ENCODE peak calls at places on chromosomes 7 and 10, in four cellular contexts. K, N, Q and B are unnamed samples.

GRCh38 chr10:30489291-30489823 is 55.4 kb downstream of the MAP3K8 start:
- DNase-seq in Q (no peak), N (no peak), K (no peak), B (no peak)

GRCh38 chr7:64886956-64887545 is 16.0 kb upstream of the ZNF273 start:
- DNase-seq in Q (peak), K (no peak), N (no peak), B (no peak)

GRCh38 chr10:132395704-132396494 is 1.1 kb upstream of the PWWP2B start:
- DNase-seq in N (no peak), Q (peak), K (peak), B (no peak)

GRCh38 chr7:135510603-135511183 is 791 bp upstream of the CNOT4 start:
- DNase-seq in K (no peak), N (peak), Q (no peak), B (peak)

GRCh38 chr10:22483132-22483531 is 137.8 kb downstream of the SPAG6 start:
- DNase-seq in K (no peak), Q (no peak), N (no peak), B (no peak)

GRCh38 chr10:94412439-94412838 is 10.1 kb downstream of the TBC1D12 start:
- DNase-seq in N (no peak), Q (no peak), K (no peak), B (no peak)

GRCh38 chr7:115477193-115477651 is 553.3 kb downstream of the TFEC start:
- DNase-seq in N (no peak), K (peak), Q (no peak), B (no peak)

GRCh38 chr7:98168181-98168903 is 42.9 kb upstream of the BHLHA15 start:
- DNase-seq in N (peak), K (peak), Q (peak), B (peak)

GRCh38 chr7:77651544-77652162 is 44.6 kb upstream of the RSBN1L start:
- DNase-seq in K (peak), Q (no peak), N (peak), B (peak)

GRCh38 chr10:21479553-21480315 is 45.7 kb downstream of the SKIDA1 start:
- DNase-seq in N (no peak), Q (no peak), K (no peak), B (no peak)

GRCh38 chr7:129531721-129532120 is 29.4 kb downstream of the SMKR1 start:
- DNase-seq in Q (no peak), N (no peak), K (no peak), B (no peak)

GRCh38 chr7:38929460-38930171 is 20.6 kb upstream of the VPS41 start:
- DNase-seq in K (no peak), Q (no peak), N (no peak), B (no peak)

GRCh38 chr7:5228066-5228465 is 38.0 kb downstream of the WIPI2 start:
- DNase-seq in N (no peak), Q (no peak), K (no peak), B (no peak)

GRCh38 chr7:3103614-3104399 is 60.1 kb upstream of the CARD11 start:
- DNase-seq in K (no peak), N (no peak), Q (no peak), B (no peak)

GRCh38 chr7:26291699-26292538 is at the start of gene SNX10:
- DNase-seq in Q (peak), N (peak), K (peak), B (peak)

GRCh38 chr7:90469554-90469953 is at the start of gene PTTG1IP2:
- DNase-seq in Q (no peak), N (no peak), K (no peak), B (no peak)

GRCh38 chr7:141483044-141483443 is 68.2 kb upstream of the AGK start:
- DNase-seq in K (no peak), Q (no peak), N (peak), B (no peak)

GRCh38 chr7:66050990-66051424 is 24.6 kb upstream of the ASL start:
- DNase-seq in Q (peak), N (peak), K (no peak), B (no peak)

GRCh38 chr10:52740913-52741675 is 31.5 kb downstream of the MBL2 start:
- DNase-seq in Q (peak), K (peak), N (peak), B (peak)

GRCh38 chr7:19146699-19147098 is 1.5 kb upstream of the FERD3L start:
- DNase-seq in N (peak), K (peak), Q (no peak), B (no peak)

GRCh38 chr7:70040971-70041766 is 442.9 kb downstream of the AUTS2 start:
- DNase-seq in Q (no peak), K (peak), N (peak), B (no peak)
- TF ChIP-seq CTCF in Q (no peak), K (peak), N (peak), B (no peak)

DNA sequence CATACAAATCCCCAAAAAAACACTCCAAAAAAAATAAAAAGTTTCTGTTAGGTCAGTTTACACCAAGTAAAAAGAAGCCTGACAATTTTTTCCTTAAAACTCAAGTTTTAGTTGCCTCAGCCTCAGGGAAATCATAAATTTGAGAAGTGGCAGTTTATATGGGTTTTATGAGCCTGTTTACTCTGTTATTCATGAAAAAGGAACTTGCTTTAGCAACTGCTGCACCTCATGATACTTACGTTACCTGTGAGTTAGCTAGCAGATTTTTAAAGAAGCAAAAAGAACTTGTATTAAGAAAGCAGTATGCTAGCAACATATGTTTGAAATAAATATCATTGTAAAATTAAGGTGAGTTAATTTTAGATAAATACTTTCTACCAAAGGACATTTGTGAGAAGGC is 1264.5 kb upstream of the PHF14 start:
- DNase-seq in N (peak), Q (no peak), K (no peak), B (no peak)
- TF ChIP-seq CTCF in N (no peak), Q (no peak), K (no peak), B (no peak)

DNA sequence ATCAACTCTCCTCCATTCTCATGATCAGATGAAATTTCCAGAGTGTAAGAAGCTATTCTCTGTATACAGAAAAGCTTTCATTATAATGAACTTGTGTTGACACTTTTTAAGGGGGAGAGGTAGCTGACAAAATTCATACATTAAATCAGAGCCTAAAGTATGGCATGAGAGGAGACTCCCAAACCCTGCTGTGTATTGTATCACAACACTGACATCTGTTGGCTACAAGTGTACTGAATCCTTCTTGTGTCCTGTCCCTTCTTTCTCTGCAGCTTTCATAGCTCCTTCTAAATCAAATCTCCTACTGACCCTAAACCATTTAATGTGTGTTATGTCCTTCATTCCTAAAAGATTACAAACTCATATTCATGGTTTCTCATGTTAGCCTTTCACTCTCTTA is 70.9 kb downstream of the GCC1 start:
- DNase-seq in K (peak), N (peak), Q (no peak), B (peak)
- TF ChIP-seq CTCF in K (peak), N (peak), Q (peak), B (no peak)

DNA sequence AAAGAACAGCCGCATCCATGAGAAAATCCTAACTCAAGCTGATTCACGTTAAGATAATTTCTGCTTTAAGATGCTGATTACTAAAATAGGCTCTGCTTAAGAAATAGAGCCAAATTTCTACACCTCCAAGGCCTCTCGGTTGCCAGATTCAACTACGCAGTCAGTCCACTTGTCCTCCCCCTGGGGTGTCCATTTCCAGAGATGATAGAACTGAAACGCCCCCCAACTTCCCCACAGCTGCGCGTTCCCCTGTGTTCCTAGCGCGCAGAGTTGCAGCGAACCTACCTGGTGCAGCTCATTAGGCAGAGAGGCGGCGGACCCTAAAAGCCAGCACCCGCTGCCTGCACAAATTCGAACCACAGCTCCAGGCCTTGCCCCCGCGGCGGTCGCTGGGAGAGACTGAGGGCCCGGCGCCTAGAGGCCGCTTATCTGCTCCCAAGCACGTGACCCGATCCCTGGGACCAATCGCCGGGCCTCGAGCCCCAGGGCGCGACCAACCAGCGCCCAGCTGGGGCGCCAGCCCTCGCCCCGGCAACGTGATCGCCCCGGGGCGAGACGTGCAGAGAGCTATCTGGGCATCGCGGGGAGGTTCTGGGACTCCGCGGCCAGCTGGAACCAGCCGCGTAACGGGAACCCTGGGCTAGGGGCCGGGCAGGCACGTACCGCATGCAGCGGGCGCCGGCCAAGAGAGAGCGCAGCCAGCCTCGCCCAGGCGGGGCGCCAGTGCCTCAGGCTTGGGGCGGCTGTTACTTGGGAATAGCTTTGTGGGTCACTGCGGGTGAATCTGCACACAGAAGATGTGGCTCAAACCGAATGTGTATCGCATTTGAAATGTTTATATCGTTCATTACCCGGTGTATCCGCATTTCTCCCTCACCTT is at the start of gene PPP1R3C:
- DNase-seq in N (peak), Q (peak), K (peak), B (peak)
- TF ChIP-seq CTCF in N (peak), Q (no peak), K (peak), B (peak)

GRCh38 chr7:148385009-148385682 is 205.4 kb upstream of the C7orf33 start:
- DNase-seq in N (peak), K (peak), Q (no peak), B (no peak)
- TF ChIP-seq CTCF in N (no peak), K (no peak), Q (no peak), B (no peak)

GRCh38 chr7:110620336-110620735 is 470.6 kb upstream of the LRRN3 start:
- DNase-seq in Q (no peak), N (no peak), K (no peak), B (no peak)

GRCh38 chr7:110621289-110621688 is 469.6 kb upstream of the LRRN3 start:
- DNase-seq in Q (no peak), N (no peak), K (no peak), B (no peak)

GRCh38 chr7:110623436-110623835 is 467.5 kb upstream of the LRRN3 start:
- DNase-seq in N (peak), K (no peak), Q (no peak), B (no peak)
- TF ChIP-seq CTCF in N (no peak), K (no peak), Q (no peak), B (no peak)

DNA sequence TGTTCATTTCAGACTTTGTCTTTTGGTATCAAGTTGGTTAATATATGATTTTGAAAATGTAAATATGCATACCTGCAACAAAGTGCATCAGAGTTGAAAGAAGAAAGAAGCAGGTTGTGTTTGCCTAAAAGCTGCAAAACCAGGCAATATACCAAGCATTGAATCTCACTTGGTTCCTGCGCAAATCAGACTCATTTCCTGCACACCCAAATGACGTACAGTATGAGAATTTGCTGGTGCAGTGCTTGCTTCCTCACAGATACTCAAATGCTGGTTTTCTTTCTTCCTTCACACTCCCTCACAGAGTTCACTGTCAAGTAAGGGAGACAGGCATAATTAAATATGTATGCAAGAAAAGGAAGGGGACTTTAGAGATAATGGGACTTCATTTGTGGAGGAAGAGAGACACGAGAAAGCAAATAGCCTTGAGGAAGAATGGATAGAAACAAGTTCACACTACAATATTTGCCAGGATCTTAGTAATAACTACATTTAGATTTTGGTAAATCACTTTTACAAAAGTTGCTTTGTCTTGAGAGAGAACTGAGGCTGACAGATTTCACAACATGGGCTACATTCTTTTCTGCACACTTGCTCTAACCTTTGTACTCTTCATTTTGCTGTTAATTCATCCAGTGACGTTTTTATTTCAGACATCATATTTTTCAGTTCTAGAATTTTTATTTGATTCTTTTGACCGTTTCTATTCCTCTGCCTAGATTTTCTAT is 56.9 kb upstream of the AOAH start:
- DNase-seq in Q (no peak), N (no peak), K (no peak), B (no peak)
- TF ChIP-seq CTCF in Q (no peak), N (no peak), K (no peak), B (no peak)

GRCh38 chr10:73785721-73786511 is 510 bp downstream of the ZSWIM8 start:
- DNase-seq in Q (peak), K (peak), N (peak), B (peak)

GRCh38 chr10:73786512-73786885 is 1.1 kb downstream of the ZSWIM8 start:
- DNase-seq in Q (no peak), K (no peak), N (no peak), B (no peak)

GRCh38 chr10:73781879-73782748 is at the start of gene CHCHD1:
- DNase-seq in K (peak), Q (peak), N (peak), B (peak)

GRCh38 chr10:73782749-73783085 is 869 bp downstream of the CHCHD1 start:
- DNase-seq in Q (no peak), K (no peak), N (no peak), B (no peak)

DNA sequence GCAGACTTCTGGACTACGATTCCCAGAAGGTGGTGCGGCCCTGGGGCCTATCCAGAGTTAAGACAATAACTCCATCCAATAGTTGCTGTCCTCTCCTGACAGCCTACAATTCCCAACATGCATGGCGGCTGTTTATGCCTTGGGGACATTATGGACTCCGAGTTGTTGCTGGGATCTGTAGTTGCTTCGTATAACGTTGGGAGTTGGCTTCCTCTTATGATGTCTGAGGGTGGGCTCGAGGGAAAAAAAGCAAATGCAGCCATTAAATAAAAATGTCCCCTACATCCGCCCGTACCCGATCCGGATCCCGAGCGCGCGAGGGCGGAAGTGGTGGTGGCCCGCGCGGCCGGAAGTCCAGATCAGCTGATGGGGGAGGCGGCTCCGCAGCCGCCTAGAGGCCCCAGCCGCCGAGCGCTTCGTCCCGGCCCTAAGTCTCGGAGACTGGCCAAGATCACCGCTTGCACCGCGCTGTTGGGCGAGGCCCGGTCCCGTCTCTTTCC is at the start of gene ZSWIM8:
- DNase-seq in N (peak), Q (peak), K (peak), B (peak)
- TF ChIP-seq CTCF in N (peak), Q (no peak), K (no peak), B (no peak)

DNA sequence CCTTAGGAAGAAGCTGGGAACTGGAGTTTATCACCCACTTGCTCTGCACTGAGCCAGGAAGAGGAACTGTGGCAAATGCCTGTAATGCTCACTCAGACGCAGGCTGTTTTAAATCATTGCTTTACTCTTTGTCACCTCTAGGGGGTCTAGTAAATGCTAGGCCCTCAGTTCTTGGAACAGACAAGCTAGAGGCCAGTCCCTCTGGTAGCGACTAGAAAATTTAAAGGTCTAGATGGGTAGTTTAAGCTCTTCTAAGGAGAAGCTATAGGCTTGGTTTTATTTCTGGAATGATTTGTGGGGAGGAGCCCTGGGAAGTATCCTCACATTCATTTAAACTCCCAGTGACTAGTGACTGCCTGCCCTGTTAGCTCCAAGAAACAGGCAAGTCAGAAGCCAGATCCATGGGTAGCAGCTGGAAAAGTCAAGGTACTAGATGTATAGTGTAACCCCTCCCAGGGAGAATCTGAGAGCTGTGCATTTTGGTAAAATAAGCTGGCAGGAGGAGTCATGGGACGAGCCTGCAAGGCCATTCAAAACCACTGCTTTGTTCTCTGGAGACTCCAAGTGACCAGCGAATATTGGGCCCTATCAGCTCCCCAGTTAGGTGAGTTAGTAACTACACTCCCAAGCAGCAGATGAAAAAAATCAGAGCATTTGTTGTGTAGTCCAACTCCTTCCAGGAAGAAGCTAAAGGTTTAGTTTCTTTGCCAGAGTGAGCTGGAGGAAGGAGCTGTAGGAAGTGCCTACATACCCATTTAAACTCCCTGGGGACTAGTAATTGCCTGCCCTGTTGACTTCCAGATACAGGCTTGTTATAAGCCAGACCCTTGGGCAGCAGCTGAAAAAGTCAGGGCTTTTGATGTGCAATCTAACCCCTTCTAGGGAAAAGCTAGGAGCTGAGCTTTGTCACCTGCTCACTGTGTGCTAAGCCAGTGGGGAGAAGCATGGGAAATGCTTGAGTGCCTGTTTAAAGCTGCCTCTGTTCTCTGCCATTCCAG is 68.9 kb downstream of the DYNC1I1 start:
- DNase-seq in K (peak), Q (no peak), N (no peak), B (peak)
- TF ChIP-seq CTCF in K (peak), Q (no peak), N (peak), B (peak)

GRCh38 chr10:120511165-120511564 is 54.1 kb downstream of the PLPP4 start:
- DNase-seq in K (no peak), N (peak), Q (no peak), B (no peak)
- TF ChIP-seq CTCF in K (no peak), N (peak), Q (no peak), B (no peak)